ENCODE peak calls at places on chromosome 3, in four cellular contexts. N is K562, X is IMR-90, D is H1. S is an unnamed sample.

GRCh38 chr3:100277255-100277800 is 16.5 kb downstream of the TBC1D23 start:
- DNase-seq in X (peak; percentile 26), D (no peak), N (no peak), S (no peak)

GRCh38 chr3:46998121-46998851 is 18.8 kb downstream of the NBEAL2 start:
- DNase-seq in D (peak; percentile 96), N (peak; percentile 84), X (peak; percentile 18), S (no peak)

GRCh38 chr3:184970186-184970585 is 158.2 kb downstream of the VPS8 start:
- DNase-seq in X (no peak), D (no peak), N (no peak), S (no peak)

GRCh38 chr3:13530241-13531009 is 18.5 kb upstream of the FBLN2 start:
- DNase-seq in X (no peak), N (no peak), D (no peak), S (no peak)

GRCh38 chr3:186598108-186598784 is 14.6 kb upstream of the AHSG start:
- DNase-seq in D (no peak), X (peak; percentile 45), N (no peak), S (no peak)

GRCh38 chr3:13484861-13485590 is 4.9 kb downstream of the HDAC11 start:
- DNase-seq in X (peak; percentile 33), D (no peak), N (peak; percentile 98), S (no peak)

GRCh38 chr3:55322649-55323048 is 164.5 kb downstream of the WNT5A start:
- DNase-seq in N (no peak), D (no peak), X (no peak), S (no peak)

GRCh38 chr3:8964436-8965370 is 1.4 kb upstream of the RAD18 start:
- DNase-seq in N (no peak), D (no peak), X (peak; percentile 70), S (no peak)

GRCh38 chr3:48960841-48961413 is 29.1 kb upstream of the P4HTM start:
- DNase-seq in D (no peak), N (no peak), X (no peak), S (peak; percentile 42)

GRCh38 chr3:165642761-165643432 is 194.3 kb downstream of the BCHE start:
- DNase-seq in D (no peak), X (peak; percentile 98), N (no peak), S (no peak)

GRCh38 chr3:105527949-105528348 is 161.2 kb downstream of the ALCAM start:
- DNase-seq in X (peak; percentile 49), D (no peak), N (no peak), S (no peak)

GRCh38 chr3:157501863-157502262 is 1.4 kb downstream of the VEPH1 start:
- DNase-seq in D (no peak), X (no peak), N (no peak), S (no peak)

GRCh38 chr3:120145498-120146285 is 51.4 kb upstream of the GSK3B start:
- DNase-seq in N (no peak), D (no peak), X (peak; percentile 41), S (no peak)

GRCh38 chr3:112793311-112794081 is 53.2 kb downstream of the CD200R1L start:
- DNase-seq in X (no peak), N (no peak), D (no peak), S (no peak)

GRCh38 chr3:187999821-188000220 is 154.1 kb upstream of the LPP start:
- DNase-seq in X (no peak), N (no peak), D (no peak), S (no peak)

GRCh38 chr3:158308533-158308932 is 198.6 kb downstream of the RSRC1 start:
- DNase-seq in D (no peak), N (no peak), X (no peak), S (no peak)

GRCh38 chr3:134059680-134060560 is 30.2 kb upstream of the SLCO2A1 start:
- DNase-seq in N (no peak), D (peak; percentile 37), X (peak; percentile 19), S (no peak)

GRCh38 chr3:100489118-100489517 is 3.3 kb upstream of the TMEM45A start:
- DNase-seq in D (no peak), X (no peak), N (no peak), S (no peak)

GRCh38 chr3:71051893-71052687 is 531.4 kb downstream of the FOXP1 start:
- DNase-seq in X (peak; percentile 40), D (no peak), N (no peak), S (no peak)

GRCh38 chr3:133460809-133461208 is 61.0 kb downstream of the BFSP2 start:
- DNase-seq in X (peak; percentile 11), D (no peak), N (no peak), S (no peak)

GRCh38 chr3:49641921-49642707 is 32.0 kb upstream of the APEH start:
- DNase-seq in D (no peak), N (no peak), X (no peak), S (no peak)

GRCh38 chr3:127445581-127446368 is 144.8 kb downstream of the TPRA1 start:
- DNase-seq in D (no peak), X (no peak), N (no peak), S (no peak)

GRCh38 chr3:189737071-189737470 is 105.9 kb downstream of the TP63 start:
- DNase-seq in D (no peak), N (no peak), X (no peak), S (no peak)

GRCh38 chr3:45959201-45959600 is 15.9 kb downstream of the CXCR6 start:
- DNase-seq in N (no peak), X (no peak), D (no peak), S (no peak)

GRCh38 chr3:150497956-150498355 is 48.3 kb downstream of the SERP1 start:
- DNase-seq in D (no peak), N (peak; percentile 50), X (peak; percentile 61), S (no peak)

GRCh38 chr3:32423956-32424558 is 32.4 kb downstream of the CMTM7 start:
- DNase-seq in X (no peak), D (peak; percentile 43), N (peak; percentile 22), S (no peak)

GRCh38 chr3:58068126-58068809 is 60.0 kb downstream of the FLNB start:
- DNase-seq in X (no peak), D (no peak), N (peak; percentile 39), S (no peak)
- TF ChIP-seq CHD1 in X (no peak), D (no peak), N (no peak), S (no peak)

DNA sequence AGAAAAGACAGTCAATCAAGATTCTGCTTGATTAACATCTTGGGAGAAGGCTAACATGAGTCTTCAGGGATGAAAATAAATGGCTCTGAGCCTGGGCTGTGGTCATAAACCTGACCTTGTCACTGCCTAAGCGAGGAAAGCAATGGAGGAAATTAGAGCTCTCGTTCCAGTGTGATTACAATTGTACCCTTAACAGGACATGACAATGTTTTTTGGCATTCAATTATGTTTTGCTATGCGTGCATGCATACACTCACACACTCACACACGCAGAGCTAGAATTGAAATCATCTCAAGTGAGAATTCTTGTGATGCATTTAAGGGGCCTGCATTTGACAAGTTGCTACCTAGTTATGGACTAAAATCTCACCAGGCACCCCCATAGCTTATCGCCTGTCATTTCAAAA is 24.1 kb downstream of the ZNF80 start:
- DNase-seq in N (no peak), D (no peak), X (peak; percentile 54), S (no peak)
- TF ChIP-seq CHD1 in N (no peak), D (no peak), X (no peak), S (no peak)

DNA sequence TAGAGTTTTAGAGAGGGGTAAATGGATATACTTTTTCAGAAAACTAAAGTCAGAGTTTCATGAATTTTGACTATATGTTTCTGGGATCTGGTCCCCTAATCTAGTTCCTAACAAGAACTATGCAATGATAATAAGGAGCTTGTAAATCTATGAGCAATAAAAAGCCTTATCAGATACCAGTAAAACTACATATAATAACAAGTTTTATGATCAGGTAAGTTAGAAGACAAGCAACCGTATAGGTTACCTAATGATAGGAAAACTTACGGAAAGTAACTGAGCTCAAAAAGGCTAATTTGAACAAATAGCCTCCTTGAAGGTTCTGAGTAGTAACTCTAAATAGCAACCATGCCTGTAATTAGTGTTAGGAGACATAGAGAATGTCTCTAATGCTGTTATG is 21.0 kb downstream of the MIX23 start:
- DNase-seq in N (no peak), D (no peak), X (no peak), S (no peak)
- TF ChIP-seq CHD1 in N (no peak), D (no peak), X (no peak), S (no peak)

DNA sequence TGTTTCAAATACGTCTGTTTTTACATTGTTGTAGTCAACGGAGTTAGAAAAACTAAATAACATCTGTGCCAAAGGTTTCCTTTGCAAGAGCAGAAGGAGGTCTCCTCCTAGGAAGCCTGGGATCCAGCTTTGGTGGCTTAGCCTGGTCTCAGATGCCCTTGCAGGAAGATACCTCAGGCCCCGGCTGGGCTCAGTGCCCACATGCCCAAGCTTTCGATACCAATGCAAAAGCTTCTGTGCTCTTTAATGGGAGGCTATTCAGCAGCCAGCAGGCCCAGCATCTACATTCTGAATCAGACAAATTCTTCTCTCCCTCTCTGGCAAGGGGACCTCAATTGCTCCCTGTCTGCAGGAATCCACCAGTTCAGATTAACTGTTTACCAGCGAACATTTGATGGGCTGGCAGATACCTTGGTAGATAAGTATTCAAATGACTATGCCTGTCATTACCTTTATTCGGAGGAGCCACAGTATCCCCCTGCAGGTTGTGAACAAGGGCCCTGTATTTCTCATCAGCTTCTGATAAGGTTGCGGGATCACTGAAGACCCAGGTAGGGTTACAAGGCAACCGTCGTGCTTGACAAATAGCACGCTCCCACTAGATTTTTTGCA is 180.1 kb upstream of the KBTBD8 start:
- DNase-seq in N (no peak), D (no peak), X (no peak), S (no peak)
- TF ChIP-seq CHD1 in N (no peak), D (no peak), X (no peak), S (no peak)